ENCODE peak calls at places on chromosomes 2 and 18, in five cellular contexts. One of them, this sample, is unnamed.

GRCh38 chr18:69838620-69839411 is 108.9 kb downstream of the CD226 start:
- DNase-seq in EL: peak
- DNase-seq in AG20443: no peak
- DNase-seq in heart left ventricle: no peak
- DNase-seq in memory B cell: no peak
- DNase-seq in this sample: no peak

GRCh38 chr2:50956886-50957285 is 75.0 kb downstream of the NRXN1 start:
- DNase-seq in EL: no peak
- DNase-seq in AG20443: no peak
- DNase-seq in heart left ventricle: no peak
- DNase-seq in memory B cell: no peak
- DNase-seq in this sample: no peak

GRCh38 chr2:197240713-197241050 is 69.9 kb downstream of the ANKRD44 start:
- DNase-seq in EL: no peak
- DNase-seq in AG20443: no peak
- DNase-seq in heart left ventricle: no peak
- DNase-seq in memory B cell: no peak
- DNase-seq in this sample: no peak

GRCh38 chr2:128789776-128790455 is 471.2 kb upstream of the HS6ST1 start:
- DNase-seq in EL: no peak
- DNase-seq in AG20443: no peak
- DNase-seq in heart left ventricle: no peak
- DNase-seq in memory B cell: no peak
- DNase-seq in this sample: peak

GRCh38 chr18:70332694-70333093 is 43.8 kb downstream of the SOCS6 start:
- DNase-seq in EL: peak
- DNase-seq in AG20443: peak
- DNase-seq in heart left ventricle: no peak
- DNase-seq in memory B cell: no peak
- DNase-seq in this sample: no peak

GRCh38 chr2:111945444-111946293 is 47.3 kb downstream of the MERTK start:
- DNase-seq in EL: no peak
- DNase-seq in AG20443: no peak
- DNase-seq in heart left ventricle: no peak
- DNase-seq in memory B cell: no peak
- DNase-seq in this sample: no peak

GRCh38 chr2:63737085-63737701 is 104.5 kb upstream of the UGP2 start:
- DNase-seq in EL: no peak
- DNase-seq in AG20443: no peak
- DNase-seq in heart left ventricle: no peak
- DNase-seq in memory B cell: no peak
- DNase-seq in this sample: no peak

GRCh38 chr18:49723648-49724180 is 89.6 kb downstream of the ACAA2 start:
- DNase-seq in EL: peak
- DNase-seq in AG20443: no peak
- DNase-seq in heart left ventricle: no peak
- DNase-seq in memory B cell: no peak
- DNase-seq in this sample: no peak

GRCh38 chr2:62597323-62597722 is 91.3 kb upstream of the TMEM17 start:
- DNase-seq in EL: peak
- DNase-seq in AG20443: peak
- DNase-seq in heart left ventricle: no peak
- DNase-seq in memory B cell: no peak
- DNase-seq in this sample: no peak

GRCh38 chr18:9708057-9708881 is at the start of gene RAB31:
- DNase-seq in EL: peak
- DNase-seq in AG20443: peak
- DNase-seq in heart left ventricle: peak
- DNase-seq in memory B cell: peak
- DNase-seq in this sample: no peak

GRCh38 chr2:28430790-28431418 is 38.2 kb downstream of the FOSL2 start:
- DNase-seq in EL: no peak
- DNase-seq in AG20443: no peak
- DNase-seq in heart left ventricle: no peak
- DNase-seq in memory B cell: no peak
- DNase-seq in this sample: no peak

GRCh38 chr2:46963961-46964673 is 48.5 kb upstream of the MCFD2 start:
- DNase-seq in EL: peak
- DNase-seq in AG20443: no peak
- DNase-seq in heart left ventricle: no peak
- DNase-seq in memory B cell: no peak
- DNase-seq in this sample: no peak

GRCh38 chr2:189821953-189822748 is 37.9 kb downstream of the PMS1 start:
- DNase-seq in EL: peak
- DNase-seq in AG20443: peak
- DNase-seq in heart left ventricle: no peak
- DNase-seq in memory B cell: no peak
- DNase-seq in this sample: no peak

GRCh38 chr2:131413148-131413747 is 49.3 kb upstream of the RAB6D start:
- DNase-seq in EL: peak
- DNase-seq in AG20443: peak
- DNase-seq in heart left ventricle: no peak
- DNase-seq in memory B cell: no peak
- DNase-seq in this sample: no peak

GRCh38 chr2:188474316-188474715 is 182.6 kb downstream of the GULP1 start:
- DNase-seq in EL: no peak
- DNase-seq in AG20443: no peak
- DNase-seq in heart left ventricle: no peak
- DNase-seq in memory B cell: no peak
- DNase-seq in this sample: no peak

GRCh38 chr2:215435261-215435808 is 533 bp downstream of the FN1 start:
- DNase-seq in EL: no peak
- DNase-seq in AG20443: no peak
- DNase-seq in heart left ventricle: peak
- DNase-seq in memory B cell: peak
- DNase-seq in this sample: no peak

GRCh38 chr2:26724004-26724750 is 31.7 kb downstream of the KCNK3 start:
- DNase-seq in EL: peak
- DNase-seq in AG20443: peak
- DNase-seq in heart left ventricle: peak
- DNase-seq in memory B cell: no peak
- DNase-seq in this sample: no peak

GRCh38 chr18:48808476-48808875 is 142.3 kb downstream of the SMAD7 start:
- DNase-seq in EL: no peak
- DNase-seq in AG20443: no peak
- DNase-seq in heart left ventricle: no peak
- DNase-seq in memory B cell: no peak
- DNase-seq in this sample: no peak

GRCh38 chr2:9498210-9498609 is 23.9 kb downstream of the IAH1 start:
- DNase-seq in EL: peak
- DNase-seq in AG20443: no peak
- DNase-seq in heart left ventricle: no peak
- DNase-seq in memory B cell: no peak
- DNase-seq in this sample: no peak

GRCh38 chr2:85438291-85439110 is 20.0 kb downstream of the SH2D6 start:
- DNase-seq in EL: no peak
- DNase-seq in AG20443: peak
- DNase-seq in heart left ventricle: peak
- DNase-seq in memory B cell: no peak
- DNase-seq in this sample: no peak

GRCh38 chr2:10989151-10989550 is 77.4 kb downstream of the KCNF1 start:
- DNase-seq in EL: no peak
- DNase-seq in AG20443: no peak
- DNase-seq in heart left ventricle: no peak
- DNase-seq in memory B cell: no peak
- DNase-seq in this sample: no peak

GRCh38 chr2:178828496-178828895 is 21.3 kb upstream of the TTN start:
- DNase-seq in EL: no peak
- DNase-seq in AG20443: no peak
- DNase-seq in heart left ventricle: no peak
- DNase-seq in memory B cell: no peak
- DNase-seq in this sample: no peak

GRCh38 chr18:26919656-26920055 is 54.1 kb upstream of the AQP4 start:
- DNase-seq in EL: no peak
- DNase-seq in AG20443: no peak
- DNase-seq in heart left ventricle: no peak
- DNase-seq in memory B cell: no peak
- DNase-seq in this sample: no peak

GRCh38 chr18:49028801-49029506 is 78.2 kb upstream of the SMAD7 start:
- DNase-seq in EL: no peak
- DNase-seq in AG20443: no peak
- DNase-seq in heart left ventricle: no peak
- DNase-seq in memory B cell: no peak
- DNase-seq in this sample: no peak

This sample was measured in vagina.